ENCODE peak calls at places on chromosomes 11 and 22, in four cellular contexts. Z, N, H and E are unnamed samples.

GRCh38 chr11:115421338-115422012 is 82.7 kb downstream of the CADM1 start:
- DNase-seq in Z (no peak), N (no peak), H (no peak), E (no peak)

GRCh38 chr11:78941226-78941851 is 366.7 kb upstream of the NARS2 start:
- DNase-seq in H (no peak), N (no peak), Z (no peak), E (no peak)

GRCh38 chr11:35953081-35953480 is 9.2 kb downstream of the LDLRAD3 start:
- DNase-seq in Z (no peak), H (no peak), N (no peak), E (no peak)

GRCh38 chr11:95923441-95923729 is 522 bp downstream of the MTMR2 start:
- DNase-seq in N (no peak), Z (no peak), H (no peak), E (no peak)

GRCh38 chr11:68992743-68993255 is 12.0 kb upstream of the MRGPRD start:
- DNase-seq in H (no peak), N (no peak), Z (no peak), E (no peak)

GRCh38 chr22:31148953-31149627 is 8.8 kb upstream of the PLA2G3 start:
- DNase-seq in H (no peak), Z (no peak), N (peak), E (peak)

GRCh38 chr11:15282754-15283153 is 168.0 kb downstream of the INSC start:
- DNase-seq in H (no peak), Z (no peak), N (no peak), E (no peak)

GRCh38 chr11:69841859-69842698 is 22.9 kb upstream of the FGF3 start:
- DNase-seq in H (no peak), Z (no peak), N (peak), E (no peak)

GRCh38 chr11:103587951-103588788 is 448.3 kb upstream of the DDI1 start:
- DNase-seq in Z (no peak), H (no peak), N (no peak), E (no peak)

GRCh38 chr11:78347956-78348355 is 69.7 kb downstream of the GAB2 start:
- DNase-seq in Z (no peak), N (no peak), H (no peak), E (no peak)

GRCh38 chr11:8459711-8460399 is 134.2 kb downstream of the STK33 start:
- DNase-seq in Z (no peak), N (no peak), H (no peak), E (no peak)

GRCh38 chr11:131524186-131524585 is 153.8 kb downstream of the NTM start:
- DNase-seq in N (no peak), H (no peak), Z (no peak), E (no peak)

GRCh38 chr11:27158763-27159679 is 118.4 kb downstream of the BBOX1 start:
- DNase-seq in Z (peak), N (no peak), H (no peak), E (peak)

GRCh38 chr11:284081-285020 is 4.6 kb upstream of the PGGHG start:
- DNase-seq in H (no peak), N (no peak), Z (no peak), E (no peak)